ENCODE peak calls at places on chromosomes 2 and 18, in four cellular contexts. B is H1, K is GM12878, X is HepG2. H is an unnamed sample.

GRCh38 chr2:95323347-95324155 is 26.4 kb downstream of the KCNIP3 start:
- DNase-seq in B (peak), X (peak), K (no peak), H (peak)

GRCh38 chr2:231554748-231555545 is 24.7 kb upstream of the NMUR1 start:
- DNase-seq in B (no peak), X (no peak), K (no peak), H (no peak)

GRCh38 chr2:150572194-150572766 is 84.8 kb upstream of the RND3 start:
- DNase-seq in B (no peak), K (no peak), X (no peak), H (no peak)

GRCh38 chr2:61707984-61708852 is 145.6 kb downstream of the FAM161A start:
- DNase-seq in B (peak), K (peak), X (peak), H (no peak)

GRCh38 chr18:26091047-26091630 is 726 bp upstream of the SS18 start:
- DNase-seq in K (peak), X (peak), B (no peak), H (no peak)

GRCh38 chr2:225566798-225567197 is 167.3 kb downstream of the NYAP2 start:
- DNase-seq in B (no peak), X (no peak), K (no peak), H (no peak)

GRCh38 chr2:100940766-100941645 is 61.1 kb upstream of the RPL31 start:
- DNase-seq in K (no peak), X (no peak), B (no peak), H (no peak)

GRCh38 chr18:76657428-76657827 is 162.4 kb upstream of the ZNF516 start:
- DNase-seq in B (no peak), X (no peak), K (no peak), H (peak)

GRCh38 chr2:236257171-236257570 is 7.0 kb downstream of the ASB18 start:
- DNase-seq in K (no peak), B (no peak), X (no peak), H (no peak)

GRCh38 chr2:71896385-71897144 is 251.1 kb downstream of the CYP26B1 start:
- DNase-seq in K (no peak), X (no peak), B (peak), H (no peak)

GRCh38 chr2:201363857-201364560 is 6.9 kb upstream of the FLACC1 start:
- DNase-seq in X (peak), K (peak), B (no peak), H (peak)

GRCh38 chr2:100589527-100589926 is 26.7 kb downstream of the PDCL3 start:
- DNase-seq in X (no peak), K (no peak), B (no peak), H (no peak)

GRCh38 chr2:220779918-220780317 is 792.2 kb downstream of the EPHA4 start:
- DNase-seq in B (no peak), K (no peak), X (no peak), H (no peak)

DNA sequence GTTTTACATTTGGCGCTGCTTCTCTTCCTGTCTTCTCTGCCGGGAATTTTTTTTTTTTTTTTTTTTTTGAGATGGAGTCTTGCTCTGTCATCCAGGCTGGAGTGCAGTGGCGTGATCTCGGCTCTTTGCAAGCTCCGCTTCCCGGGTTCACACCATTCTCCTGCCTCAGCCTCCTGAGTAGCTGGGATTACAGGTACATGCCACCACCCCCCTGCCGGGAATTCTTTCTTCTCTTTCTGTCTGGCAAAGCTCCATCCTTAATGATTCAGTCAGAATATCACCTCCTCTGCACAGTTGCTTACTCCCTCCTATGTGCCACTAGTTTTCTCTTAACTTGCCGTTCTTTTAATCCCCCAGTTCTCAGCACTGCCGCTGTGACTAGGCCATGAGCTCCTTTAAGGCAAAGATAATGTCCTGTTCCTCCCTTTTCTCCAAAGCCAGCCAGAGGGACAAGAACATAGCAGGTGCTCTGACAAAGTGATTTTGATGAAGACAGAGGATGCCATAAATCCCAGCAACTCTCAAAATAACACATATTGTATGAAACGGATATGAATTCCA is 112.1 kb upstream of the LRATD1 start:
- DNase-seq in X (no peak), K (no peak), B (no peak), H (no peak)
- TF ChIP-seq TAF1 in X (no peak), K (no peak), B (no peak), H (no peak)

GRCh38 chr18:74351354-74351753 is 35.7 kb downstream of the C18orf63 start:
- DNase-seq in B (no peak), K (no peak), X (no peak), H (no peak)
- TF ChIP-seq TCF12 in B (no peak), K (no peak), X (no peak), H (no peak)

GRCh38 chr18:49494660-49495059 is 7.6 kb upstream of the C18orf32 start:
- DNase-seq in X (no peak), K (no peak), B (no peak), H (no peak)
- TF ChIP-seq TAF1 in X (no peak), K (no peak), B (no peak), H (no peak)

GRCh38 chr2:148044322-148044721 is 23.4 kb downstream of the MBD5 start:
- DNase-seq in K (no peak), B (no peak), X (no peak), H (no peak)
- TF ChIP-seq TCF12 in K (no peak), B (no peak), X (no peak), H (no peak)

GRCh38 chr2:128444044-128444771 is 125.5 kb upstream of the HS6ST1 start:
- DNase-seq in B (peak), X (no peak), K (no peak), H (peak)
- TF ChIP-seq TAF1 in B (no peak), X (no peak), K (no peak), H (no peak)

DNA sequence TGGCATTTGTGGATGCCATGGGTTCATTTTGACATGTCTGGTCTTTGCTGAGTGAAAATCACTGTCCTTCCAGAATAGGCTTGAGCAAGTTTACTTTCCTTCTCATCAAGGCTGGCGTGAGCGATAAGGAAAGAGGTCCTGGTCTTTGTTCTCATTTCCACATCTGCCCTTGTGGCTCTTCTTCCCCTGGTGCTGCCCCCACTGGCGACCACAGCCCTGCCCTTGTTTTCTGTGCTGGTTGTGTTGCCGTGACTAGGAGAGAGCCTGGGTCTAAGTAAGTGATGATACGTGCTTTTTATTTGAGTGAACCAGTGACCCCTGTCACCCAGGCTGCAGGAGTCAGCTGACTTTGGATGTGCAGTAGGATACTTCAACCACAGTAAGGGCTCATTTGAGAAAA is 441.7 kb downstream of the RNF144A start:
- DNase-seq in X (peak), K (no peak), B (no peak), H (no peak)
- TF ChIP-seq TCF12 in X (no peak), K (no peak), B (no peak), H (no peak)

GRCh38 chr2:234259440-234259839 is 208.9 kb downstream of the SPP2 start:
- DNase-seq in K (no peak), X (no peak), B (no peak), H (no peak)
- TF ChIP-seq TAF1 in K (no peak), X (no peak), B (no peak), H (no peak)

DNA sequence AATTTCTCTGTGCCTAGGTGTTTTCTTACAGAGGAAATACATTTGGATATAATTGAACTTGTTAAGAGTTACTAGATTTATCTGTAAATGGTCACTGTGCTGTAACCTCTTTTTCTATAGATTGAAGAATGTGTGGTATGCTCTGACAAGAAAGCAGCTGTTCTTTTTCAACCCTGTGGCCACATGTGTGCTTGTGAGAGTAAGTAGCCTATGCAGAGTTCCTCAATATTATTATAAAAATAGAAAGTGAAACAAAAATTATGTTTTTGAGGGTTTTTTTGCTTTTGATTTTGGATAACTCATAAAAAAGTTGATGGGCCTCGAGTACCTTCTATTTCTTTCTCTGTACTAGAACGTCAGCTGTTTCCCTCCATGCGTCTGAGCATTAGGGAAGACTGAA is 112.4 kb downstream of the MIB1 start:
- DNase-seq in B (no peak), K (peak), X (no peak), H (no peak)
- TF ChIP-seq TCF12 in B (no peak), K (peak), X (no peak), H (no peak)